ENCODE peak calls at places on chromosomes 12 and 14, in nine cellular contexts. F, Q, M, U, H, D, W, S and B are unnamed samples.

GRCh38 chr12:41497362-41497761 is 309.2 kb downstream of the PDZRN4 start:
- DNase-seq in F (no peak), Q (no peak), M (no peak), U (no peak), H (no peak), D (no peak), W (no peak), S (no peak), B (no peak)

GRCh38 chr14:102279688-102280348 is 25.1 kb downstream of the MOK start:
- DNase-seq in F (no peak), Q (no peak), M (no peak), U (no peak), H (no peak), D (no peak), W (no peak), S (peak), B (peak)

GRCh38 chr14:25041484-25041883 is 8.5 kb downstream of the STXBP6 start:
- DNase-seq in F (no peak), Q (no peak), M (no peak), U (no peak), H (no peak), D (no peak), W (no peak), S (no peak), B (no peak)

GRCh38 chr12:12398026-12398859 is 41.4 kb downstream of the BORCS5 start:
- DNase-seq in F (peak), Q (no peak), M (peak), U (no peak), H (no peak), D (no peak), W (no peak), S (peak), B (peak)

GRCh38 chr12:6092784-6093722 is 31.4 kb downstream of the VWF start:
- DNase-seq in F (peak), Q (no peak), M (no peak), U (no peak), H (no peak), D (peak), W (peak), S (peak), B (peak)

GRCh38 chr12:108414021-108414420 is 74.9 kb upstream of the CMKLR1 start:
- DNase-seq in F (no peak), Q (no peak), M (no peak), U (no peak), H (no peak), D (no peak), W (no peak), S (peak), B (no peak)

GRCh38 chr12:107931761-107932160 is 157.3 kb downstream of the ASCL4 start:
- DNase-seq in F (no peak), Q (no peak), M (no peak), U (no peak), H (no peak), D (no peak), W (no peak), S (no peak), B (no peak)

GRCh38 chr12:123478762-123479161 is 20.8 kb downstream of the SNRNP35 start:
- DNase-seq in F (peak), Q (no peak), M (peak), U (no peak), H (no peak), D (no peak), W (no peak), S (no peak), B (peak)

GRCh38 chr14:105314287-105315185 is at the start of gene PACS2:
- DNase-seq in F (peak), Q (peak), M (peak), U (peak), H (peak), D (peak), W (peak), S (peak), B (peak)

DNA sequence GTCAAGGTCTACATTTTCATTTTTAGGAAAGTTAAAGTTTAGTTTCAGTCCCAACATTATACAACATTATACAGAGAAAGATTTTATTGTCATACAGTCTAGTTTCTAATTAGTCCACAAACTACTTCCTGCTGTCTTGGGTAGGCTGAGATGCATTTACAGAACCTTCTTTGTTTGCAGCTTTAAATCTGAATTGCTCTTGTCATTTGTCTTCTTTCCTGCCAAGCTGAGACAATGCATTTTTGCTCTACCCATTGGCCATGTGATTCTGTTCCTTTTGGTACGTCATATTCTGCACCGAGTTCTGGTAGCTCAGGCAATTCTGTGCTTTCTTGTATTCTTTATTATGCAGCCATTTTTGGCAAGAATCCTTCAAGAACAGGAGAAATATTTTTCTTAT is 228.5 kb downstream of the ATP23 start:
- DNase-seq in F (no peak), Q (no peak), M (no peak), U (no peak), H (no peak), D (no peak), W (no peak), S (no peak), B (no peak)
- H3K27ac ChIP-seq in F (no peak), Q (no peak), M (no peak), U (no peak), H (no peak), D (no peak), W (no peak), S (no peak), B (no peak)

DNA sequence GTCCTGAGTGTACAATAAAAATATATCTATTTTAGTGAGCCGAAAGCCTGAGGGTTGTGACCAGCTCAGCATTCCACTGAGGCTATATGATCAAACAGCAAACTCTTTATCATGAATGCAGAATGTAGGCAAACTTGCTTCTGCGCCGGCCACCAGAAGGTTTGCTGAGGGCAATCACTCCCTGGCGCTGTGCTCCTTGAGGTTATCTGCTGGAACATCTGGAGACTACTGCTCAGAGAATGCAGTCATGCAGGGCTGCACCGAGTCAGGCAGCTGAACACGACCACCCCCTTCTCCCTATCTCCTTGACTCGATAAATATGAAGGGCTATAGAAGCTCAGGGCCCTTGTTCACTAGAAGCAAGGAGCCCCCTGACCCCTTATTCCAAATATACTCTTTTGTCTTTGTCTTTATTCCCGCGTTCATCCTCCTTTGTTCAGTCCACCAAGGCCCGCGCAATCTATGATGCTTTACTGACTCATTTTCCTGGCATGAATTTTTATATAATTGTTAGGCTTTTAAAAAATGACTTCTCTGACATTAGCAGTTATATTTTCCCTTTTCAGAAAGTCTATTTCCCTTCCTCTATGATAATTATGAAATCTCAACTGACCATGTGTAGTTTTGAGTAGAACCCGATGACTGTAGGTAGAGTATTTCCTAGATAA is 1089.3 kb downstream of the SLC16A7 start:
- DNase-seq in F (no peak), Q (no peak), M (no peak), U (peak), H (no peak), D (no peak), W (no peak), S (no peak), B (peak)
- TF ChIP-seq CTCF in F (no peak), Q (no peak), M (no peak), U (peak), H (no peak), D (no peak), W (no peak), S (peak), B (peak)

GRCh38 chr12:119259483-119259882 is 75.0 kb upstream of the CCDC60 start:
- DNase-seq in F (no peak), Q (no peak), M (no peak), U (no peak), H (no peak), D (no peak), W (no peak), S (no peak), B (no peak)

GRCh38 chr12:119262388-119262787 is 72.1 kb upstream of the CCDC60 start:
- DNase-seq in F (no peak), Q (no peak), M (no peak), U (no peak), H (no peak), D (no peak), W (no peak), S (no peak), B (no peak)

DNA sequence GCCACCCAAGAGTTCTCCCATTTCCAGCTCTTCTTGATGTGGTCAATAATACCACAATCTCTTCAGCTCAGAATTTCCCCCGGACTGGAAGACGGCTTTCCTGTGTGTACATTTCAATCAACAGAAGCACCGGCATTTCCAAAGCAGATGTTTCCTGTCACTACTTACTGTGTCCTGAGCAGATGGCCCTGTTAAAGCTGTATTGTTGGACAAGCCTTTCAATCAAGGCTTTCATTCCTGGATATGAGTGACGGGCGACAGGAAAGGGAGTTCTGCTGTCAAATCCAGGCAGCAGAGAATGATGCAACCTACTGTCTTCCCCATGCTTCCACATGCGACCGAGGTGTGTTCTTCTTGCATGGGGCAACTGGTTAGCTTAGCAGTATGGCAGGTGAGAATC is 76.4 kb upstream of the CCDC60 start:
- DNase-seq in F (no peak), Q (no peak), M (no peak), U (no peak), H (no peak), D (no peak), W (no peak), S (no peak), B (no peak)
- H3K27ac ChIP-seq in F (no peak), Q (no peak), M (no peak), U (no peak), H (no peak), D (no peak), W (no peak), S (no peak), B (no peak)

GRCh38 chr12:91991397-91992187 is 154.1 kb downstream of the BTG1 start:
- DNase-seq in F (no peak), Q (no peak), M (no peak), U (peak), H (no peak), D (no peak), W (no peak), S (peak), B (no peak)
- TF ChIP-seq CTCF in F (no peak), Q (no peak), M (no peak), U (peak), H (no peak), D (no peak), W (no peak), S (no peak), B (no peak)

GRCh38 chr12:71385155-71385554 is 54.4 kb upstream of the LGR5 start:
- DNase-seq in F (no peak), Q (no peak), M (no peak), U (no peak), H (no peak), D (no peak), W (no peak), S (no peak), B (no peak)
- H3K27ac ChIP-seq in F (no peak), Q (no peak), M (no peak), U (no peak), H (no peak), D (no peak), W (no peak), S (no peak), B (no peak)